ENCODE peak calls at places on chromosome 12, in nine cellular contexts. M is breast epithelium, P is A549, S is IMR-90, Y is right lobe of liver, O is HepG2, F is stomach, H is K562, B is Peyer's patch. X is an unnamed sample.
A peak's percentile ranks its signal among the peaks of the same experiment; 100 is the strongest.

GRCh38 chr12:120234643-120235368 is 30.7 kb downstream of the PXN start:
- DNase-seq in M (peak; percentile 91), P (peak; percentile 94), S (peak; percentile 97), Y (peak; percentile 74), O (peak; percentile 85), F (peak; percentile 73), H (peak; percentile 72), B (peak; percentile 32), X (peak; percentile 97)

GRCh38 chr12:31897791-31898503 is 61.3 kb upstream of the RESF1 start:
- DNase-seq in M (no peak), P (no peak), S (no peak), Y (peak; percentile 36), O (no peak), F (peak; percentile 53), H (no peak), B (no peak), X (peak; percentile 21)

GRCh38 chr12:70994217-70994788 is 73.8 kb upstream of the PTPRR start:
- DNase-seq in M (no peak), P (no peak), S (peak; percentile 42), Y (no peak), O (no peak), F (no peak), H (no peak), B (no peak), X (no peak)

GRCh38 chr12:28051516-28052456 is 79.3 kb upstream of the PTHLH start:
- DNase-seq in M (no peak), P (no peak), S (peak; percentile 72), Y (no peak), O (no peak), F (no peak), H (no peak), B (no peak), X (no peak)

GRCh38 chr12:100827901-100828520 is 33.4 kb downstream of the ANO4 start:
- DNase-seq in M (no peak), P (peak; percentile 4), S (peak; percentile 54), Y (no peak), O (peak; percentile 13), F (no peak), H (peak; percentile 14), B (no peak), X (no peak)

GRCh38 chr12:124747426-124748161 is 116.1 kb downstream of the SCARB1 start:
- DNase-seq in M (no peak), P (peak; percentile 97), S (peak; percentile 92), Y (no peak), O (peak; percentile 65), F (no peak), H (no peak), B (no peak), X (no peak)

GRCh38 chr12:108784270-108784669 is 53.0 kb upstream of the CORO1C start:
- DNase-seq in M (no peak), P (no peak), S (no peak), Y (no peak), O (no peak), F (no peak), H (no peak), B (no peak), X (peak; percentile 66)

GRCh38 chr12:130434560-130434959 is 96.9 kb downstream of the PIWIL1 start:
- DNase-seq in M (peak; percentile 40), P (no peak), S (no peak), Y (no peak), O (no peak), F (no peak), H (no peak), B (no peak), X (no peak)

GRCh38 chr12:33575346-33575745 is 135.7 kb upstream of the SYT10 start:
- DNase-seq in M (no peak), P (no peak), S (no peak), Y (no peak), O (no peak), F (no peak), H (no peak), B (no peak), X (no peak)

GRCh38 chr12:77062846-77063461 is 2.4 kb downstream of the E2F7 start:
- DNase-seq in M (no peak), P (no peak), S (peak; percentile 87), Y (no peak), O (no peak), F (peak; percentile 54), H (no peak), B (no peak), X (no peak)

GRCh38 chr12:77064891-77065360 is 443 bp downstream of the E2F7 start:
- DNase-seq in M (peak; percentile 51), P (peak; percentile 58), S (no peak), Y (no peak), O (no peak), F (no peak), H (no peak), B (no peak), X (no peak)

GRCh38 chr12:77060136-77060882 is 5.1 kb downstream of the E2F7 start:
- DNase-seq in M (no peak), P (no peak), S (no peak), Y (no peak), O (no peak), F (no peak), H (no peak), B (peak; percentile 35), X (no peak)

GRCh38 chr12:77060883-77061240 is 4.5 kb downstream of the E2F7 start:
- DNase-seq in M (no peak), P (no peak), S (no peak), Y (no peak), O (no peak), F (no peak), H (no peak), B (no peak), X (no peak)

DNA sequence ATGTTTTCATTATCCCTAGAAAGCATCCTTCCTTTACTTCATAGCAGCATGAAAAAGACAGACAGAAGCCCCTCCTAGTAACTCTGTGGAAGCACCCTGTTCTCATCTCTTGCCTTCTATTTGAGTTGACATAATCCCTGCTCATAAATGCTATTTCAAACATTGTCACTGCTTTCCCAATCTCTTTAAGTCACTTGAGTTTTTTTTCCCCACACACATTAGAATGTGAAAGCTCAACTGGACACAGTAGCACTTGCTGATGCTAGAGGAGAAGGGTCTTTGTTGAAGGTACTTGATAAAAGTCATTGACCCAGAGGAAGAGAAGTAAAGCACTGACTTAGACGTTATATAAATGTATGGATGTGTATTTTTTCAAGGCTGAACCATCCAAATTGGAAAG is 3.0 kb downstream of the E2F7 start:
- DNase-seq in M (no peak), P (no peak), S (no peak), Y (no peak), O (no peak), F (no peak), H (no peak), B (no peak), X (no peak)
- H3K4me1 ChIP-seq in M (no peaks in the 10 kb centered on the region), P (peaks cover 11% of the 10 kb centered on the region), S (peaks cover 7% of the 10 kb centered on the region), Y (peaks cover 5% of the 10 kb centered on the region), O (peaks cover 24% of the 10 kb centered on the region), F (peaks cover 10% of the 10 kb centered on the region), H (peaks cover 5% of the 10 kb centered on the region), B (no peaks in the 10 kb centered on the region), X (no peaks in the 10 kb centered on the region)

GRCh38 chr12:48351022-48351708 is 446 bp upstream of the ZNF641 start:
- DNase-seq in M (peak; percentile 63), P (peak; percentile 28), S (peak; percentile 59), Y (no peak), O (peak; percentile 47), F (peak; percentile 72), H (no peak), B (no peak), X (peak; percentile 82)
- H3K4me3 ChIP-seq in M (peak overlapping the region; percentile 73), P (peak overlapping the region; percentile 92), S (peak overlapping the region; percentile 98), Y (peak overlapping the region; percentile 94), O (peak overlapping the region; percentile 96), F (peak overlapping the region; percentile 85), H (peak overlapping the region; percentile 74), B (peak overlapping the region; percentile 97), X (peak overlapping the region; percentile 79)

DNA sequence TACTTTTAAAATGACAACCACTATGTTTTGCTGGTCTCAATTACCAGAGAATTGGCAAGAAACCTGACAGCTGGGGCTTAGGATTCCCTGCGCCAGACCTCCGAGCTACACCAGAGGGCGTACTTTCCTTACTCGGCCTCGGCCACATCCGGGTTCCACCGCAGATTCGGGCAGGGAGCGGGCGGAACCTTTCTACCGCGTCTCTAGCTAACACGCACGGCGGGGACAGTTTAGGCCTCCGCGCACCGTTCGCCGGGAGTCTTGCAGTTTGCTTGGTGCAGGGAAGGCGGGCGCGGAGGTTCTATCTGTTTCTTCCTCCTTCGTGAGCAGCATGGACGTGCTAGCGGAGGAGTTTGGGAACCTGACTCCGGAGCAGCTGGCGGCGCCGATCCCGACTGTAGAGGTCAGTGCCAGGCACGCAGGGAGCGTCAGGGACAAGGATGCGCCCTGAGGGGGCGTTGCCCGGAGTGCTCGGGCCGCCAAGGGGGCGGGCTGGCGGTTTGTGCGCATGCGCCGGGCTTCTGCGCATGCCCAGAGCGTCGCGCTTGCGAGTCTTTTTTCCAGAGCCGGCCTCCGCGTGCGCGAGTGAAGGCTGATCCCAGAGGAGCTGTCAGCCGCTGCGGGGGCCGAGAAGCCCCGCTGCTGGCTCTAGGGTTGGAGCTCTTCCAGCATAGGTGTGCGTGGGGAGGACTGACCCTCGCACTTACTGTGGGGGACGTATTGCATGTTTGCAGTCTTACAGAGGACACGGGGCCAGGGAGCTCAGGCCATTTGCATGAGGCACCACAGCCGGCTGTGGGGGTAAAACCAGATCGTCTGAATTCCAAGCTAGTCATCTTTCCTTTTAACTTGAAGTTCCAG is at the start of gene POLR3B:
- DNase-seq in M (peak; percentile 95), P (peak; percentile 92), S (peak; percentile 96), Y (peak; percentile 94), O (peak; percentile 84), F (peak; percentile 96), H (peak; percentile 97), B (peak; percentile 94), X (peak; percentile 97)
- TF ChIP-seq POLR2A in M (peak; percentile 32), P (peak; percentile 92), S (peak; percentile 59), Y (peak; percentile 94), O (peak; percentile 89), F (no peak), H (peak; percentile 94), B (peak; percentile 78), X (peak; percentile 91)

DNA sequence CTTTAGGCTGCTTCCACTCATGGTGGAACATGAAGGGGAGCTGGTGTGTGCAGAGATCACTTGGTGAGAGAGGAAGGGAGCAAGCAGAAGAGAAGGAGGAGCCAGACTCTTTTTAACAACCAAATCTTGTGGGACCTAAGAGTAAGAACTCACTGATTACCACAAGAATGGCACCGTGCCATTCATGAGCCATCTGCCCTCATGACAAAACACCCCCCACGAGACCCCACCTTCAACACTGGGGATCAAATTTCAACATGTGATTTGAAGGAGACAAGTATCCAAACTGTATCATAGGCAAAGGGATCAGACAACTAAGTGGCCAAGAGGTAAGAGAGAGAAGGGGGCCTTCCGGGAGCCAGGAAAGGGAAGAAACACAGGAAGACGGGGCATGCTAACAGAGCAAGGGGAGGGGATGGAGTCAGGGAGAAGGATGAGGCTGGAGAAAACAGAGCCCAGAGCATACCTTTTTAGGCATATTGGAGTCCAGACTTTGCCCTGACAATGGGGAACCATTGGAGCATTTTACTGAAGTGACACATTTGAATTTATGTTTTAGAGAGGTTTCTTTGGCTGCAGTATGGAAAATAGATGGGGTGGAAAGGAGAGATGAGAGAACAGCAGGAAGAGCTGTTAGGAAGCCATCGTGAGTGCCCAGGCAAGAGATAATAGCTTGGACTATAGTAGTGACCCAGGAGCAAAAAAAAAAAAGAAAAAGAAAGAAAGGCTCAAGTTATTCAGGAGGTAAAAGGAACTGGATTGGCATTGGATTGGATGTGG is 204.4 kb upstream of the NUDT4 start:
- DNase-seq in M (no peak), P (no peak), S (peak; percentile 75), Y (no peak), O (no peak), F (no peak), H (no peak), B (no peak), X (no peak)
- H3K4me1 ChIP-seq in M (no peaks in the 10 kb centered on the region), P (no peaks in the 10 kb centered on the region), S (peaks cover 27% of the 10 kb centered on the region), Y (peaks cover 5% of the 10 kb centered on the region), O (peaks cover 48% of the 10 kb centered on the region), F (peaks cover 4% of the 10 kb centered on the region), H (peaks cover 5% of the 10 kb centered on the region), B (no peaks in the 10 kb centered on the region), X (peaks cover 12% of the 10 kb centered on the region)